ENCODE peak calls at places on chromosomes 12 and 14, in seven cellular contexts. One of them, this sample, is unnamed.
A peak's percentile ranks its signal among the peaks of the same experiment; 100 is the strongest.

GRCh38 chr12:88585054-88585453 is 4.8 kb upstream of the KITLG start:
- DNase-seq in putamen: no peak
- DNase-seq in NCI-H748 treated with DMSO at 0.1 percent for 48 hours: no peak
- DNase-seq in NT2/D1: no peak
- DNase-seq in stimulated activated CD8-positive, alpha-beta memory T cell treated with anti-CD3 and anti-CD28 coated beads, Interleukin-4, amount 100 ng/mL, for 4 hours: no peak
- DNase-seq in right atrium auricular region: no peak
- DNase-seq in ascending aorta: no peak
- DNase-seq in this sample: no peak

GRCh38 chr12:48486679-48487078 is 4.4 kb downstream of the C12orf54 start:
- DNase-seq in putamen: no peak
- DNase-seq in NCI-H748 treated with DMSO at 0.1 percent for 48 hours: no peak
- DNase-seq in NT2/D1: no peak
- DNase-seq in stimulated activated CD8-positive, alpha-beta memory T cell treated with anti-CD3 and anti-CD28 coated beads, Interleukin-4, amount 100 ng/mL, for 4 hours: no peak
- DNase-seq in right atrium auricular region: no peak
- DNase-seq in ascending aorta: no peak
- DNase-seq in this sample: no peak

GRCh38 chr12:65278576-65279386 is at the start of gene MSRB3:
- DNase-seq in putamen: peak; percentile 39
- DNase-seq in NCI-H748 treated with DMSO at 0.1 percent for 48 hours: peak; percentile 5
- DNase-seq in NT2/D1: peak; percentile 50
- DNase-seq in stimulated activated CD8-positive, alpha-beta memory T cell treated with anti-CD3 and anti-CD28 coated beads, Interleukin-4, amount 100 ng/mL, for 4 hours: no peak
- DNase-seq in right atrium auricular region: peak; percentile 73
- DNase-seq in ascending aorta: no peak
- DNase-seq in this sample: peak; percentile 15

GRCh38 chr12:31008961-31009840 is 64.5 kb upstream of the DDX11 start:
- DNase-seq in putamen: no peak
- DNase-seq in NCI-H748 treated with DMSO at 0.1 percent for 48 hours: no peak
- DNase-seq in NT2/D1: no peak
- DNase-seq in stimulated activated CD8-positive, alpha-beta memory T cell treated with anti-CD3 and anti-CD28 coated beads, Interleukin-4, amount 100 ng/mL, for 4 hours: no peak
- DNase-seq in right atrium auricular region: no peak
- DNase-seq in ascending aorta: no peak
- DNase-seq in this sample: no peak

GRCh38 chr14:35779368-35779767 is 29.7 kb downstream of the RALGAPA1 start:
- DNase-seq in putamen: no peak
- DNase-seq in NCI-H748 treated with DMSO at 0.1 percent for 48 hours: no peak
- DNase-seq in NT2/D1: no peak
- DNase-seq in stimulated activated CD8-positive, alpha-beta memory T cell treated with anti-CD3 and anti-CD28 coated beads, Interleukin-4, amount 100 ng/mL, for 4 hours: no peak
- DNase-seq in right atrium auricular region: no peak
- DNase-seq in ascending aorta: no peak
- DNase-seq in this sample: no peak

GRCh38 chr12:40376533-40377267 is 151.9 kb downstream of the LRRK2 start:
- DNase-seq in putamen: no peak
- DNase-seq in NCI-H748 treated with DMSO at 0.1 percent for 48 hours: no peak
- DNase-seq in NT2/D1: no peak
- DNase-seq in stimulated activated CD8-positive, alpha-beta memory T cell treated with anti-CD3 and anti-CD28 coated beads, Interleukin-4, amount 100 ng/mL, for 4 hours: no peak
- DNase-seq in right atrium auricular region: no peak
- DNase-seq in ascending aorta: no peak
- DNase-seq in this sample: peak; percentile 30

GRCh38 chr14:30874999-30875787 is 834 bp downstream of the COCH start:
- DNase-seq in putamen: no peak
- DNase-seq in NCI-H748 treated with DMSO at 0.1 percent for 48 hours: no peak
- DNase-seq in NT2/D1: no peak
- DNase-seq in stimulated activated CD8-positive, alpha-beta memory T cell treated with anti-CD3 and anti-CD28 coated beads, Interleukin-4, amount 100 ng/mL, for 4 hours: no peak
- DNase-seq in right atrium auricular region: no peak
- DNase-seq in ascending aorta: no peak
- DNase-seq in this sample: no peak

GRCh38 chr14:51821822-51822221 is 38.6 kb upstream of the GNG2 start:
- DNase-seq in putamen: no peak
- DNase-seq in NCI-H748 treated with DMSO at 0.1 percent for 48 hours: no peak
- DNase-seq in NT2/D1: no peak
- DNase-seq in stimulated activated CD8-positive, alpha-beta memory T cell treated with anti-CD3 and anti-CD28 coated beads, Interleukin-4, amount 100 ng/mL, for 4 hours: no peak
- DNase-seq in right atrium auricular region: no peak
- DNase-seq in ascending aorta: no peak
- DNase-seq in this sample: no peak

GRCh38 chr12:119208626-119209061 is 29.9 kb downstream of the HSPB8 start:
- DNase-seq in putamen: peak; percentile 63
- DNase-seq in NCI-H748 treated with DMSO at 0.1 percent for 48 hours: peak; percentile 81
- DNase-seq in NT2/D1: no peak
- DNase-seq in stimulated activated CD8-positive, alpha-beta memory T cell treated with anti-CD3 and anti-CD28 coated beads, Interleukin-4, amount 100 ng/mL, for 4 hours: no peak
- DNase-seq in right atrium auricular region: peak; percentile 96
- DNase-seq in ascending aorta: peak; percentile 31
- DNase-seq in this sample: peak; percentile 71

GRCh38 chr12:67069451-67070306 is 199.5 kb upstream of the CAND1 start:
- DNase-seq in putamen: peak; percentile 33
- DNase-seq in NCI-H748 treated with DMSO at 0.1 percent for 48 hours: no peak
- DNase-seq in NT2/D1: peak; percentile 48
- DNase-seq in stimulated activated CD8-positive, alpha-beta memory T cell treated with anti-CD3 and anti-CD28 coated beads, Interleukin-4, amount 100 ng/mL, for 4 hours: no peak
- DNase-seq in right atrium auricular region: no peak
- DNase-seq in ascending aorta: no peak
- DNase-seq in this sample: no peak

GRCh38 chr14:49920935-49921334 is 28.1 kb downstream of the ARF6 start:
- DNase-seq in putamen: no peak
- DNase-seq in NCI-H748 treated with DMSO at 0.1 percent for 48 hours: no peak
- DNase-seq in NT2/D1: no peak
- DNase-seq in stimulated activated CD8-positive, alpha-beta memory T cell treated with anti-CD3 and anti-CD28 coated beads, Interleukin-4, amount 100 ng/mL, for 4 hours: no peak
- DNase-seq in right atrium auricular region: no peak
- DNase-seq in ascending aorta: no peak
- DNase-seq in this sample: no peak

GRCh38 chr12:55694651-55695050 is 13.1 kb downstream of the ITGA7 start:
- DNase-seq in putamen: no peak
- DNase-seq in NCI-H748 treated with DMSO at 0.1 percent for 48 hours: no peak
- DNase-seq in NT2/D1: no peak
- DNase-seq in stimulated activated CD8-positive, alpha-beta memory T cell treated with anti-CD3 and anti-CD28 coated beads, Interleukin-4, amount 100 ng/mL, for 4 hours: no peak
- DNase-seq in right atrium auricular region: no peak
- DNase-seq in ascending aorta: no peak
- DNase-seq in this sample: no peak

This sample was measured in renal cortical epithelial cell.